ENCODE peak calls at places on chromosomes 2 and 18, in six cellular contexts. T, W, X, U, L and Z are unnamed samples.

GRCh38 chr2:218822622-218823021 is 9.0 kb downstream of the PRKAG3 start:
- DNase-seq in T (no peak), W (no peak), X (no peak), U (no peak), L (no peak), Z (no peak)

GRCh38 chr2:103788875-103789715 is 1027.3 kb downstream of the TMEM182 start:
- DNase-seq in T (no peak), W (no peak), X (peak; percentile 1), U (peak; percentile 24), L (no peak), Z (no peak)

GRCh38 chr2:171882095-171882769 is 11.8 kb downstream of the SLC25A12 start:
- DNase-seq in T (no peak), W (no peak), X (no peak), U (no peak), L (no peak), Z (no peak)

GRCh38 chr2:181673178-181673577 is 7.1 kb downstream of the NEUROD1 start:
- DNase-seq in T (no peak), W (no peak), X (no peak), U (peak; percentile 96), L (no peak), Z (no peak)

GRCh38 chr2:88188741-88189140 is 18.6 kb downstream of the THNSL2 start:
- DNase-seq in T (no peak), W (no peak), X (no peak), U (no peak), L (no peak), Z (no peak)

GRCh38 chr2:188193230-188193629 is 98.4 kb upstream of the GULP1 start:
- DNase-seq in T (no peak), W (no peak), X (no peak), U (no peak), L (no peak), Z (no peak)

GRCh38 chr2:47241715-47242114 is 86.6 kb upstream of the STPG4 start:
- DNase-seq in T (no peak), W (no peak), X (no peak), U (no peak), L (no peak), Z (no peak)

GRCh38 chr18:70421471-70421870 is 132.6 kb downstream of the SOCS6 start:
- DNase-seq in T (no peak), W (no peak), X (no peak), U (no peak), L (no peak), Z (no peak)

GRCh38 chr2:179195146-179195545 is 69.5 kb downstream of the SESTD1 start:
- DNase-seq in T (no peak), W (no peak), X (no peak), U (no peak), L (no peak), Z (no peak)